ENCODE peak calls at places on chromosome 14, in eight cellular contexts. M is CD4-positive, CD25-positive, alpha-beta regulatory T cell; D is EL; Y is NCI-H1417; E is activated T-cell treated with anti-CD3 and anti-CD28 coated beads, Interleukin-2, amount 50 U/mL, for 72 hours; Q is activated CD4-positive, CD25-positive, alpha-beta regulatory T cell; I is Daoy; J is amniotic epithelial cell. T is an unnamed sample.

GRCh38 chr14:23186913-23187654 is 3.6 kb upstream of the SLC7A8 start:
- DNase-seq in M (peak), D (peak), Y (peak), E (no peak), Q (no peak), I (peak), J (peak), T (no peak)

GRCh38 chr14:81437226-81437625 is 37.1 kb upstream of the STON2 start:
- DNase-seq in M (no peak), D (no peak), Y (peak), E (no peak), Q (no peak), I (no peak), J (no peak), T (no peak)

GRCh38 chr14:24674204-24674970 is 40.4 kb upstream of the GZMB start:
- DNase-seq in M (peak), D (no peak), Y (no peak), E (peak), Q (no peak), I (no peak), J (no peak), T (peak)

GRCh38 chr14:68284333-68284732 is 464.8 kb downstream of the RAD51B start:
- DNase-seq in M (no peak), D (no peak), Y (no peak), E (no peak), Q (no peak), I (no peak), J (peak), T (no peak)

GRCh38 chr14:68703093-68703492 is 89.8 kb downstream of the ZFP36L1 start:
- DNase-seq in M (no peak), D (peak), Y (no peak), E (peak), Q (no peak), I (peak), J (peak), T (no peak)

GRCh38 chr14:104989951-104990303 is 4.3 kb downstream of the CLBA1 start:
- DNase-seq in M (no peak), D (no peak), Y (no peak), E (no peak), Q (no peak), I (peak), J (no peak), T (no peak)

GRCh38 chr14:88505621-88506020 is 49.2 kb downstream of the PTPN21 start:
- DNase-seq in M (no peak), D (no peak), Y (peak), E (no peak), Q (no peak), I (no peak), J (no peak), T (no peak)

GRCh38 chr14:96660667-96661066 is 136.5 kb upstream of the VRK1 start:
- DNase-seq in M (no peak), D (no peak), Y (peak), E (no peak), Q (no peak), I (no peak), J (no peak), T (no peak)

GRCh38 chr14:74905595-74906142 is 17.4 kb downstream of the RPS6KL1 start:
- DNase-seq in M (peak), D (peak), Y (peak), E (peak), Q (peak), I (peak), J (peak), T (peak)

GRCh38 chr14:105011312-105011990 is 9.4 kb downstream of the CDCA4 start:
- DNase-seq in M (no peak), D (no peak), Y (no peak), E (no peak), Q (no peak), I (no peak), J (no peak), T (no peak)

GRCh38 chr14:60331201-60332045 is 82.4 kb downstream of the PPM1A start:
- DNase-seq in M (peak), D (peak), Y (peak), E (peak), Q (peak), I (peak), J (peak), T (peak)

GRCh38 chr14:55661029-55661428 is 81.0 kb downstream of the KTN1 start:
- DNase-seq in M (no peak), D (no peak), Y (no peak), E (no peak), Q (no peak), I (no peak), J (no peak), T (no peak)

GRCh38 chr14:70002589-70003240 is 123.5 kb downstream of the SMOC1 start:
- DNase-seq in M (no peak), D (no peak), Y (peak), E (no peak), Q (no peak), I (no peak), J (peak), T (no peak)

GRCh38 chr14:91545946-91546716 is 36.0 kb upstream of the PPP4R3A start:
- DNase-seq in M (no peak), D (no peak), Y (peak), E (no peak), Q (no peak), I (no peak), J (no peak), T (no peak)